ENCODE peak calls at places on chromosomes 16 and 17, in eight cellular contexts. One of them, this sample, is unnamed.
A peak's percentile ranks its signal among the peaks of the same experiment; 100 is the strongest.

GRCh38 chr17:3891626-3892094 is 1.2 kb downstream of the CAMKK1 start:
- DNase-seq in CD4-positive, alpha-beta T cell: no peak
- DNase-seq in Peyer's patch: no peak
- DNase-seq in HFF-Myc: no peak
- DNase-seq in GM13977: no peak
- DNase-seq in fibroblast of lung: no peak
- DNase-seq in cardiac fibroblast: no peak
- DNase-seq in AG09309: no peak
- DNase-seq in this sample: no peak

GRCh38 chr16:46573008-46573833 is 48.0 kb downstream of the SHCBP1 start:
- DNase-seq in CD4-positive, alpha-beta T cell: no peak
- DNase-seq in Peyer's patch: no peak
- DNase-seq in HFF-Myc: peak; percentile 21
- DNase-seq in GM13977: no peak
- DNase-seq in fibroblast of lung: peak; percentile 47
- DNase-seq in cardiac fibroblast: peak; percentile 51
- DNase-seq in AG09309: no peak
- DNase-seq in this sample: no peak

GRCh38 chr16:59535298-59535697 is 801.2 kb upstream of the GOT2 start:
- DNase-seq in CD4-positive, alpha-beta T cell: no peak
- DNase-seq in Peyer's patch: no peak
- DNase-seq in HFF-Myc: no peak
- DNase-seq in GM13977: no peak
- DNase-seq in fibroblast of lung: no peak
- DNase-seq in cardiac fibroblast: no peak
- DNase-seq in AG09309: no peak
- DNase-seq in this sample: no peak

GRCh38 chr16:78984887-78985464 is 615.6 kb downstream of the MAF start:
- DNase-seq in CD4-positive, alpha-beta T cell: no peak
- DNase-seq in Peyer's patch: no peak
- DNase-seq in HFF-Myc: no peak
- DNase-seq in GM13977: no peak
- DNase-seq in fibroblast of lung: no peak
- DNase-seq in cardiac fibroblast: no peak
- DNase-seq in AG09309: no peak
- DNase-seq in this sample: no peak

GRCh38 chr16:59170065-59170712 is 436.1 kb upstream of the GOT2 start:
- DNase-seq in CD4-positive, alpha-beta T cell: no peak
- DNase-seq in Peyer's patch: no peak
- DNase-seq in HFF-Myc: no peak
- DNase-seq in GM13977: no peak
- DNase-seq in fibroblast of lung: no peak
- DNase-seq in cardiac fibroblast: no peak
- DNase-seq in AG09309: no peak
- DNase-seq in this sample: no peak

GRCh38 chr17:15966879-15967248 is 21.9 kb downstream of the ADORA2B start:
- DNase-seq in CD4-positive, alpha-beta T cell: no peak
- DNase-seq in Peyer's patch: peak; percentile 71
- DNase-seq in HFF-Myc: no peak
- DNase-seq in GM13977: no peak
- DNase-seq in fibroblast of lung: peak; percentile 41
- DNase-seq in cardiac fibroblast: no peak
- DNase-seq in AG09309: no peak
- DNase-seq in this sample: no peak

GRCh38 chr17:47733047-47733413 is at the start of gene TBX21:
- DNase-seq in CD4-positive, alpha-beta T cell: peak; percentile 87
- DNase-seq in Peyer's patch: peak; percentile 74
- DNase-seq in HFF-Myc: no peak
- DNase-seq in GM13977: peak; percentile 89
- DNase-seq in fibroblast of lung: peak; percentile 10
- DNase-seq in cardiac fibroblast: peak; percentile 14
- DNase-seq in AG09309: no peak
- DNase-seq in this sample: peak; percentile 79

GRCh38 chr17:57186231-57187019 is 69.9 kb upstream of the MSI2 start:
- DNase-seq in CD4-positive, alpha-beta T cell: no peak
- DNase-seq in Peyer's patch: no peak
- DNase-seq in HFF-Myc: no peak
- DNase-seq in GM13977: no peak
- DNase-seq in fibroblast of lung: no peak
- DNase-seq in cardiac fibroblast: no peak
- DNase-seq in AG09309: no peak
- DNase-seq in this sample: no peak

GRCh38 chr16:89707695-89708094 is 6.2 kb upstream of the SPATA2L start:
- DNase-seq in CD4-positive, alpha-beta T cell: no peak
- DNase-seq in Peyer's patch: no peak
- DNase-seq in HFF-Myc: no peak
- DNase-seq in GM13977: no peak
- DNase-seq in fibroblast of lung: no peak
- DNase-seq in cardiac fibroblast: no peak
- DNase-seq in AG09309: no peak
- DNase-seq in this sample: no peak

GRCh38 chr16:84460406-84461028 is 43.9 kb downstream of the MEAK7 start:
- DNase-seq in CD4-positive, alpha-beta T cell: no peak
- DNase-seq in Peyer's patch: peak; percentile 28
- DNase-seq in HFF-Myc: no peak
- DNase-seq in GM13977: no peak
- DNase-seq in fibroblast of lung: no peak
- DNase-seq in cardiac fibroblast: no peak
- DNase-seq in AG09309: no peak
- DNase-seq in this sample: no peak

GRCh38 chr17:69870751-69871199 is 204.2 kb upstream of the KCNJ16 start:
- DNase-seq in CD4-positive, alpha-beta T cell: no peak
- DNase-seq in Peyer's patch: no peak
- DNase-seq in HFF-Myc: peak; percentile 89
- DNase-seq in GM13977: no peak
- DNase-seq in fibroblast of lung: peak; percentile 69
- DNase-seq in cardiac fibroblast: peak; percentile 50
- DNase-seq in AG09309: peak; percentile 56
- DNase-seq in this sample: no peak

GRCh38 chr17:47776330-47777197 is 43.5 kb downstream of the TBX21 start:
- DNase-seq in CD4-positive, alpha-beta T cell: no peak
- DNase-seq in Peyer's patch: no peak
- DNase-seq in HFF-Myc: peak; percentile 27
- DNase-seq in GM13977: peak; percentile 81
- DNase-seq in fibroblast of lung: peak; percentile 24
- DNase-seq in cardiac fibroblast: peak; percentile 69
- DNase-seq in AG09309: no peak
- DNase-seq in this sample: no peak

GRCh38 chr17:13940858-13941665 is 128.2 kb upstream of the COX10 start:
- DNase-seq in CD4-positive, alpha-beta T cell: no peak
- DNase-seq in Peyer's patch: no peak
- DNase-seq in HFF-Myc: no peak
- DNase-seq in GM13977: no peak
- DNase-seq in fibroblast of lung: peak; percentile 59
- DNase-seq in cardiac fibroblast: peak; percentile 66
- DNase-seq in AG09309: no peak
- DNase-seq in this sample: no peak

GRCh38 chr17:81867123-81867951 is 3.8 kb downstream of the ARHGDIA start:
- DNase-seq in CD4-positive, alpha-beta T cell: no peak
- DNase-seq in Peyer's patch: peak; percentile 77
- DNase-seq in HFF-Myc: no peak
- DNase-seq in GM13977: no peak
- DNase-seq in fibroblast of lung: peak; percentile 60
- DNase-seq in cardiac fibroblast: peak; percentile 62
- DNase-seq in AG09309: no peak
- DNase-seq in this sample: no peak

GRCh38 chr17:35731239-35731931 is at the start of gene RASL10B:
- DNase-seq in CD4-positive, alpha-beta T cell: peak; percentile 34
- DNase-seq in Peyer's patch: peak; percentile 69
- DNase-seq in HFF-Myc: no peak
- DNase-seq in GM13977: peak; percentile 80
- DNase-seq in fibroblast of lung: peak; percentile 41
- DNase-seq in cardiac fibroblast: peak; percentile 12
- DNase-seq in AG09309: no peak
- DNase-seq in this sample: no peak

GRCh38 chr17:71486171-71486740 is 634.6 kb upstream of the SOX9 start:
- DNase-seq in CD4-positive, alpha-beta T cell: no peak
- DNase-seq in Peyer's patch: no peak
- DNase-seq in HFF-Myc: no peak
- DNase-seq in GM13977: no peak
- DNase-seq in fibroblast of lung: peak; percentile 77
- DNase-seq in cardiac fibroblast: peak; percentile 64
- DNase-seq in AG09309: no peak
- DNase-seq in this sample: no peak

GRCh38 chr17:3813171-3813570 is 12.2 kb upstream of the ITGAE start:
- DNase-seq in CD4-positive, alpha-beta T cell: no peak
- DNase-seq in Peyer's patch: no peak
- DNase-seq in HFF-Myc: no peak
- DNase-seq in GM13977: no peak
- DNase-seq in fibroblast of lung: no peak
- DNase-seq in cardiac fibroblast: no peak
- DNase-seq in AG09309: no peak
- DNase-seq in this sample: no peak

GRCh38 chr17:35612924-35613521 is 25.9 kb downstream of the AP2B1 start:
- DNase-seq in CD4-positive, alpha-beta T cell: peak; percentile 10
- DNase-seq in Peyer's patch: peak; percentile 58
- DNase-seq in HFF-Myc: peak; percentile 15
- DNase-seq in GM13977: peak; percentile 30
- DNase-seq in fibroblast of lung: peak; percentile 33
- DNase-seq in cardiac fibroblast: peak; percentile 71
- DNase-seq in AG09309: no peak
- DNase-seq in this sample: no peak

GRCh38 chr16:82704369-82704768 is 77.6 kb downstream of the CDH13 start:
- DNase-seq in CD4-positive, alpha-beta T cell: no peak
- DNase-seq in Peyer's patch: no peak
- DNase-seq in HFF-Myc: no peak
- DNase-seq in GM13977: no peak
- DNase-seq in fibroblast of lung: no peak
- DNase-seq in cardiac fibroblast: no peak
- DNase-seq in AG09309: no peak
- DNase-seq in this sample: no peak

GRCh38 chr16:88626646-88627045 is 11.7 kb upstream of the IL17C start:
- DNase-seq in CD4-positive, alpha-beta T cell: no peak
- DNase-seq in Peyer's patch: no peak
- DNase-seq in HFF-Myc: no peak
- DNase-seq in GM13977: no peak
- DNase-seq in fibroblast of lung: no peak
- DNase-seq in cardiac fibroblast: no peak
- DNase-seq in AG09309: no peak
- DNase-seq in this sample: no peak

GRCh38 chr17:8163978-8164814 is 1.4 kb upstream of the VAMP2 start:
- DNase-seq in CD4-positive, alpha-beta T cell: peak; percentile 53
- DNase-seq in Peyer's patch: peak; percentile 77
- DNase-seq in HFF-Myc: no peak
- DNase-seq in GM13977: no peak
- DNase-seq in fibroblast of lung: peak; percentile 37
- DNase-seq in cardiac fibroblast: peak; percentile 61
- DNase-seq in AG09309: no peak
- DNase-seq in this sample: no peak

GRCh38 chr16:57539072-57539796 is 2.9 kb upstream of the CCDC102A start:
- DNase-seq in CD4-positive, alpha-beta T cell: no peak
- DNase-seq in Peyer's patch: no peak
- DNase-seq in HFF-Myc: no peak
- DNase-seq in GM13977: peak; percentile 57
- DNase-seq in fibroblast of lung: no peak
- DNase-seq in cardiac fibroblast: peak; percentile 49
- DNase-seq in AG09309: no peak
- DNase-seq in this sample: no peak

DNA sequence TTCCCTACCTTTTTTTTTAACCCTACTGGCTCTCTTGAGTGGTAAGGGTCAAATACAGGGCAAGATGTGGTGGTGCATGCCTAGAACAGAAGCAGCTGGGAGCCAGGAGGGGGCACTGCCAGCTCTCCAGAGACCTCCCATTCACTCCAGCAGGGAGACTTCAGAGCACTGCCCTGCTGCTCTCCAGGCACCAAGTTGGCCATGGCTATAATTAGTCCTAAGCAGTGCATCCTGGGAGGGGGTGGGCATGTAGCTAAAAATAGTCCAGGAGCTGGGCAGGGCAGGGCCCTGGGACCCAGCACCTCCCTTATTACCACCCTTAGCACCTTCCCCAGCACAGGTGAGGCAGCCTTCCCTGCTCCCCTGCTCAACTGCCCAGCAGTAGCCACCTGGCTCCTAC is 3.5 kb downstream of the CORO6 start:
- DNase-seq in CD4-positive, alpha-beta T cell: no peak
- DNase-seq in Peyer's patch: no peak
- DNase-seq in HFF-Myc: no peak
- DNase-seq in GM13977: no peak
- DNase-seq in fibroblast of lung: peak; percentile 24
- DNase-seq in cardiac fibroblast: peak; percentile 46
- DNase-seq in AG09309: no peak
- DNase-seq in this sample: no peak
- TF ChIP-seq CTCF in CD4-positive, alpha-beta T cell: no peak
- TF ChIP-seq CTCF in Peyer's patch: no peak
- TF ChIP-seq CTCF in HFF-Myc: peak; percentile 36
- TF ChIP-seq CTCF in GM13977: peak; percentile 31
- TF ChIP-seq CTCF in fibroblast of lung: no peak
- TF ChIP-seq CTCF in cardiac fibroblast: peak; percentile 17
- TF ChIP-seq CTCF in AG09309: peak; percentile 11
- TF ChIP-seq CTCF in this sample: no peak

GRCh38 chr17:44004077-44004760 is at the start of gene NAGS:
- DNase-seq in CD4-positive, alpha-beta T cell: no peak
- DNase-seq in Peyer's patch: peak; percentile 83
- DNase-seq in HFF-Myc: no peak
- DNase-seq in GM13977: no peak
- DNase-seq in fibroblast of lung: no peak
- DNase-seq in cardiac fibroblast: no peak
- DNase-seq in AG09309: no peak
- DNase-seq in this sample: peak; percentile 22
- TF ChIP-seq CTCF in CD4-positive, alpha-beta T cell: no peak
- TF ChIP-seq CTCF in Peyer's patch: no peak
- TF ChIP-seq CTCF in HFF-Myc: no peak
- TF ChIP-seq CTCF in GM13977: no peak
- TF ChIP-seq CTCF in fibroblast of lung: no peak
- TF ChIP-seq CTCF in cardiac fibroblast: no peak
- TF ChIP-seq CTCF in AG09309: no peak
- TF ChIP-seq CTCF in this sample: no peak

DNA sequence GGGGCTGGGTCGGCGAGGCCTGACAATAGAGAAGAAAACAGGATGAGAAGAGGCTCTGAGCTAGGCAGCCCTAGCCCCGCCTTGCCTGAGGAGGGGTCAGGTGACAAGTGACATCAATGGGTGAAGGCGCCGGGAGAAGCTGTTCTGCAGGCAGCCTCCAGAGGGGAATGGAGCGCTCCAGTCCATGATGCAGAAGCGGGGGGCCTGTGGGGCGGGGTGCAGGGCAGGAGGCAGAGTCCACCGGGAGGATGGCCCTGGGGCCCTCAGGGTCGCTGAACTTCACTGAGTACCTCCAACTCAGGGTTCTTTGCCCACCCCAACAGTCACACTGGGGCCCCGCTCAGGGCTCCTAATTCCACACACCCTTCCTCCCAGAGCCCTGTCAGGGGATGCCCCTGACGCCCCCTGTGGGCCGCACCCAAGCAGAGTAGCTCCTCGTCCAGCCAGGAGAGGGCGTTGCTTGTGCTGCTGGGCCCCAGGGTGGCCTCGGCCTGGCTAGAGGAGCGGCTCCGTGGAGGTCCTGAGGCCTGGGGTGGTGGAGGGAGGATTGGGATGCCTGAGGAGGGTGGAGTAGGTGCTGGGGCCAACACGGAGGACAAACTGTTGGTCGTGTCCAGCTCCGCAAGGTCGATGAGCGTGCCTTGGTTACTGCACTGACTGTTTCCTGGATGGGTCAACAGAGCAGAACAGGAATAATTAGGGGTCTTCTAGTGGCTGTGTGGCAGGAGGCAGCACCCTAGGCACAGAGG is 20.8 kb downstream of the GGA3 start:
- DNase-seq in CD4-positive, alpha-beta T cell: no peak
- DNase-seq in Peyer's patch: no peak
- DNase-seq in HFF-Myc: no peak
- DNase-seq in GM13977: no peak
- DNase-seq in fibroblast of lung: peak; percentile 24
- DNase-seq in cardiac fibroblast: peak; percentile 31
- DNase-seq in AG09309: no peak
- DNase-seq in this sample: peak; percentile 28
- TF ChIP-seq CTCF in CD4-positive, alpha-beta T cell: no peak
- TF ChIP-seq CTCF in Peyer's patch: peak; percentile 28
- TF ChIP-seq CTCF in HFF-Myc: peak; percentile 89
- TF ChIP-seq CTCF in GM13977: peak; percentile 80
- TF ChIP-seq CTCF in fibroblast of lung: peak; percentile 46
- TF ChIP-seq CTCF in cardiac fibroblast: peak; percentile 74
- TF ChIP-seq CTCF in AG09309: peak; percentile 77
- TF ChIP-seq CTCF in this sample: no peak

GRCh38 chr16:85685251-85685650 is 3.5 kb downstream of the GINS2 start:
- DNase-seq in CD4-positive, alpha-beta T cell: no peak
- DNase-seq in Peyer's patch: peak; percentile 10
- DNase-seq in HFF-Myc: no peak
- DNase-seq in GM13977: no peak
- DNase-seq in fibroblast of lung: no peak
- DNase-seq in cardiac fibroblast: no peak
- DNase-seq in AG09309: no peak
- DNase-seq in this sample: no peak
- TF ChIP-seq CTCF in CD4-positive, alpha-beta T cell: no peak
- TF ChIP-seq CTCF in Peyer's patch: no peak
- TF ChIP-seq CTCF in HFF-Myc: no peak
- TF ChIP-seq CTCF in GM13977: no peak
- TF ChIP-seq CTCF in fibroblast of lung: no peak
- TF ChIP-seq CTCF in cardiac fibroblast: no peak
- TF ChIP-seq CTCF in AG09309: no peak
- TF ChIP-seq CTCF in this sample: no peak

This sample was measured in activated B cell treated with CpG ODN at 0.5 μM for 24 hours.